ENCODE peak calls at places on chromosomes 6 and 20, in six cellular contexts. One of them, this sample, is unnamed. For H3K27me3, the result is how much of the 10 kb centered on the place peaks cover.

GRCh38 chr6:32689531-32690505 is 23.4 kb upstream of the HLA-DQB1 start:
- DNase-seq in IMR-90: no peak
- DNase-seq in tibial artery: no peak
- DNase-seq in cardiac muscle cell: peak
- DNase-seq in left lung: no peak
- DNase-seq in SJSA1: no peak
- DNase-seq in this sample: no peak

GRCh38 chr20:63980806-63981728 is at the start of gene PRPF6:
- DNase-seq in SJSA1: peak
- DNase-seq in tibial artery: peak
- DNase-seq in IMR-90: peak
- DNase-seq in cardiac muscle cell: peak
- DNase-seq in left lung: peak
- DNase-seq in this sample: peak

GRCh38 chr20:6006603-6006949 is 47.3 kb downstream of the LRRN4 start:
- DNase-seq in left lung: no peak
- DNase-seq in SJSA1: no peak
- DNase-seq in IMR-90: no peak
- DNase-seq in cardiac muscle cell: no peak
- DNase-seq in tibial artery: no peak
- DNase-seq in this sample: no peak

GRCh38 chr6:1611572-1612385 is 2.1 kb downstream of the FOXC1 start:
- DNase-seq in IMR-90: peak
- DNase-seq in left lung: peak
- DNase-seq in cardiac muscle cell: peak
- DNase-seq in tibial artery: no peak
- DNase-seq in SJSA1: no peak
- DNase-seq in this sample: no peak

GRCh38 chr6:3535716-3536435 is 79.0 kb upstream of the SLC22A23 start:
- DNase-seq in IMR-90: no peak
- DNase-seq in SJSA1: peak
- DNase-seq in tibial artery: no peak
- DNase-seq in left lung: no peak
- DNase-seq in cardiac muscle cell: no peak
- DNase-seq in this sample: no peak

GRCh38 chr6:169046483-169047192 is 207.0 kb downstream of the THBS2 start:
- DNase-seq in left lung: no peak
- DNase-seq in cardiac muscle cell: no peak
- DNase-seq in tibial artery: peak
- DNase-seq in IMR-90: peak
- DNase-seq in SJSA1: no peak
- DNase-seq in this sample: no peak

GRCh38 chr6:161200610-161201201 is 73.2 kb downstream of the AGPAT4 start:
- DNase-seq in IMR-90: no peak
- DNase-seq in tibial artery: no peak
- DNase-seq in cardiac muscle cell: no peak
- DNase-seq in SJSA1: no peak
- DNase-seq in left lung: no peak
- DNase-seq in this sample: no peak

GRCh38 chr20:37294262-37294981 is 5.0 kb downstream of the MANBAL start:
- DNase-seq in left lung: no peak
- DNase-seq in SJSA1: no peak
- DNase-seq in IMR-90: peak
- DNase-seq in cardiac muscle cell: peak
- DNase-seq in tibial artery: no peak
- DNase-seq in this sample: no peak

DNA sequence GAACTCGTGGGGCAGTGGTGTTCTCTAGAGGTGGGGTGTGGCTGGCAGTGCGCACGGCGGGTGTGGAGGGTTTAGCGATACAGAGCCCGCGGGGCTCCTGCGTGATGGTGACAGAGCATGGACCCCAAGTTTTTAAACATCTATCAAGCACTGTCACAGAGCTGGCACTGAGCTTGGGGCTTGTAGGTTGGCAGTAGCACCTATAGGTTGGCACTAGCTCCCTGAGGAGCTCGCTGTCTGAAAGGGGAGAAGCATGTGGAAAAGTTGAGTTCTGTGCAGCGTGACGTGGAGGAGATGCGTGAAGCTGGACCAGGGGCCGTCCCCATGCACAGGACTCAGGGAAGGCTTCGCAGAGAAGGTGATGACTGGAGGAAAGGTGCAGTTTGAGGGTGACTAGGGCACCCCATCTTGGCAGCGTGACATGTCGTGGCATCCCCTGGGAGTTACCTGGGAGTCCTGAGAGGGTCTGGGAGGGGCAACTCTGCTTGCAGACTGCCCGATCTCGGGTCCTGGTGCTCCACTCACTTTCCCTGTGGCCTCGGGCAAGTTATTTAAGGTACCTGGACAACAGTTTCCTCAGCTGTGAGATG is 122.0 kb downstream of the CDH4 start:
- DNase-seq in cardiac muscle cell: no peak
- DNase-seq in tibial artery: no peak
- DNase-seq in left lung: no peak
- DNase-seq in SJSA1: no peak
- DNase-seq in IMR-90: no peak
- DNase-seq in this sample: no peak
- H3K27me3 ChIP-seq in cardiac muscle cell: under half
- H3K27me3 ChIP-seq in tibial artery: under half
- H3K27me3 ChIP-seq in left lung: under half
- H3K27me3 ChIP-seq in SJSA1: under half
- H3K27me3 ChIP-seq in IMR-90: under half
- H3K27me3 ChIP-seq in this sample: under half

GRCh38 chr20:61312909-61313308 is 60.8 kb downstream of the CDH4 start:
- DNase-seq in cardiac muscle cell: no peak
- DNase-seq in left lung: no peak
- DNase-seq in IMR-90: no peak
- DNase-seq in tibial artery: no peak
- DNase-seq in SJSA1: no peak
- DNase-seq in this sample: no peak
- H3K27me3 ChIP-seq in cardiac muscle cell: under half
- H3K27me3 ChIP-seq in left lung: under half
- H3K27me3 ChIP-seq in IMR-90: under half
- H3K27me3 ChIP-seq in tibial artery: under half
- H3K27me3 ChIP-seq in SJSA1: under half
- H3K27me3 ChIP-seq in this sample: under half

DNA sequence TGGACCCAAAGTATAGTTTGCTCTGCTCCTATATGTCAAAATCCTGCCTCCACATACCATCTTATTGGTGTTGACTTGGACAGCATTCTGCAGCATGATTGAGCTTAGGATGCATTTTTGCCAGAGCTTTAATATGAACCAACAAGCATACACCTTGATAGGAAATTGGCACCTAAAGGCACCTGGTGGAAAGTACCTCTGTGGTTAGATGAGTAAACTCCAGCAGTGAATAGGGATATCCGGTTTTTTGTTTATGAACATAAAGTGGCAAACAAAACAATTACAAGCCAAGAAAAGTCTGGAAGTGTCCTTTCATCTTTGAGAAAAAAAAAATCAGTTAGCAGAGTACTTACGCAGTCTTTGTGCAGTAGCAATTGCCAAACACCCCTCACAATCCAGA is 6.2 kb upstream of the CYP24A1 start:
- DNase-seq in cardiac muscle cell: no peak
- DNase-seq in IMR-90: no peak
- DNase-seq in SJSA1: no peak
- DNase-seq in left lung: no peak
- DNase-seq in tibial artery: no peak
- DNase-seq in this sample: no peak
- H3K27me3 ChIP-seq in cardiac muscle cell: under half
- H3K27me3 ChIP-seq in IMR-90: under half
- H3K27me3 ChIP-seq in SJSA1: under half
- H3K27me3 ChIP-seq in left lung: half or more
- H3K27me3 ChIP-seq in tibial artery: under half
- H3K27me3 ChIP-seq in this sample: under half

DNA sequence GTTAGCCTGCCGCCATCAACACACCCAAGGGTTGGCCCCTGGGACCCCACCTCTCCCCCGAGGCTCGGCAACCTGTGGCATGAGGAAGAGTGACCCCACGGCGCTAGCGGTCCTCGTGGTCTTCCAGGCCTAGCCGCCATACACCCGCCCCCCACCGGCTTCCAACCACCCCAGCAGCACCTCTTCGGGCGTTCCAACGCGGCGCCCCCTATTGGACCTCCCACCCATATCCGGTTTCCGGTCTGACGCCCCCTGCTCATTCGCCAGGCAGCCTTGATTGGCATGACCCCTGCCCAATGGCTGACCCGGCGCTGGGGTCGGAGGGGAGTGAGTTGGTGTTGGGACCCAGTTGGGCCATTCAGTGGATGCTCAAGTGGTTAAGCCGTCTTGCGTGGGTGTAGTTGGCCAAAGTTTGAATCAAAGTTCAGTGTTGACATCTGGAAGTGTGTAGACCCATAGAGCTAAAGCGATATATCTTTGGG is at the start of gene GNAS-AS1:
- DNase-seq in cardiac muscle cell: peak
- DNase-seq in SJSA1: no peak
- DNase-seq in tibial artery: peak
- DNase-seq in left lung: peak
- DNase-seq in IMR-90: peak
- DNase-seq in this sample: no peak
- H3K27me3 ChIP-seq in cardiac muscle cell: under half
- H3K27me3 ChIP-seq in SJSA1: under half
- H3K27me3 ChIP-seq in tibial artery: half or more
- H3K27me3 ChIP-seq in left lung: half or more
- H3K27me3 ChIP-seq in IMR-90: under half
- H3K27me3 ChIP-seq in this sample: under half

GRCh38 chr20:58763076-58763475 is 70.5 kb downstream of the NPEPL1 start:
- DNase-seq in tibial artery: no peak
- DNase-seq in cardiac muscle cell: no peak
- DNase-seq in IMR-90: no peak
- DNase-seq in SJSA1: no peak
- DNase-seq in left lung: no peak
- DNase-seq in this sample: no peak
- H3K27me3 ChIP-seq in tibial artery: under half
- H3K27me3 ChIP-seq in cardiac muscle cell: under half
- H3K27me3 ChIP-seq in IMR-90: under half
- H3K27me3 ChIP-seq in SJSA1: under half
- H3K27me3 ChIP-seq in left lung: under half
- H3K27me3 ChIP-seq in this sample: under half

GRCh38 chr20:680638-681037 is 5.0 kb upstream of the SCRT2 start:
- DNase-seq in left lung: no peak
- DNase-seq in SJSA1: no peak
- DNase-seq in tibial artery: no peak
- DNase-seq in IMR-90: no peak
- DNase-seq in cardiac muscle cell: no peak
- DNase-seq in this sample: no peak

GRCh38 chr20:682123-682522 is 6.5 kb upstream of the SCRT2 start:
- DNase-seq in SJSA1: no peak
- DNase-seq in tibial artery: no peak
- DNase-seq in cardiac muscle cell: no peak
- DNase-seq in IMR-90: no peak
- DNase-seq in left lung: no peak
- DNase-seq in this sample: no peak

GRCh38 chr20:688809-689208 is 13.2 kb upstream of the SCRT2 start:
- DNase-seq in left lung: no peak
- DNase-seq in cardiac muscle cell: no peak
- DNase-seq in SJSA1: no peak
- DNase-seq in IMR-90: peak
- DNase-seq in tibial artery: no peak
- DNase-seq in this sample: no peak

GRCh38 chr20:687468-688203 is 12.0 kb upstream of the SCRT2 start:
- DNase-seq in cardiac muscle cell: no peak
- DNase-seq in left lung: no peak
- DNase-seq in IMR-90: no peak
- DNase-seq in tibial artery: no peak
- DNase-seq in SJSA1: no peak
- DNase-seq in this sample: no peak

GRCh38 chr20:684676-685319 is 9.2 kb upstream of the SCRT2 start:
- DNase-seq in tibial artery: no peak
- DNase-seq in IMR-90: no peak
- DNase-seq in cardiac muscle cell: no peak
- DNase-seq in SJSA1: no peak
- DNase-seq in left lung: no peak
- DNase-seq in this sample: no peak
- H3K27me3 ChIP-seq in tibial artery: half or more
- H3K27me3 ChIP-seq in IMR-90: under half
- H3K27me3 ChIP-seq in cardiac muscle cell: under half
- H3K27me3 ChIP-seq in SJSA1: under half
- H3K27me3 ChIP-seq in left lung: half or more
- H3K27me3 ChIP-seq in this sample: under half

This sample was measured in BJ.